ENCODE peak calls at places on chromosome 3, in five cellular contexts. L, V, P, K and T are unnamed samples.

GRCh38 chr3:51679777-51680176 is 8.7 kb downstream of the TEX264 start:
- DNase-seq in L (no peak), V (no peak), K (no peak), P (no peak), T (no peak)

GRCh38 chr3:89002166-89002565 is 105.3 kb upstream of the EPHA3 start:
- DNase-seq in V (no peak), P (no peak), L (no peak), K (no peak), T (no peak)

GRCh38 chr3:15042936-15043335 is 22.2 kb downstream of the MRPS25 start:
- DNase-seq in V (no peak), L (no peak), P (peak; percentile 59), K (no peak), T (no peak)

GRCh38 chr3:50627407-50628051 is 10.6 kb downstream of the MAPKAPK3 start:
- DNase-seq in K (peak; percentile 96), V (peak; percentile 74), L (no peak), P (peak; percentile 72), T (no peak)

GRCh38 chr3:48634661-48635221 is 520 bp downstream of the SLC26A6 start:
- DNase-seq in L (peak; percentile 65), P (peak; percentile 45), K (no peak), V (peak; percentile 67), T (no peak)

GRCh38 chr3:3798641-3799113 is 554 bp upstream of the LRRN1 start:
- DNase-seq in V (peak; percentile 83), L (peak; percentile 71), P (peak; percentile 26), K (no peak), T (no peak)

GRCh38 chr3:131388400-131388799 is 6.8 kb downstream of the NUDT16 start:
- DNase-seq in K (no peak), P (peak; percentile 13), V (no peak), L (no peak), T (no peak)

GRCh38 chr3:172305552-172305951 is 142.7 kb downstream of the GHSR start:
- DNase-seq in K (peak; percentile 87), L (no peak), P (peak; percentile 76), V (no peak), T (peak; percentile 78)

GRCh38 chr3:46369675-46370132 is 1.0 kb upstream of the CCR5 start:
- DNase-seq in L (no peak), V (no peak), P (no peak), K (no peak), T (no peak)

GRCh38 chr3:99902091-99902490 is 84.4 kb downstream of the CMSS1 start:
- DNase-seq in K (peak; percentile 86), L (no peak), P (peak; percentile 75), V (no peak), T (peak; percentile 33)

GRCh38 chr3:160648701-160649100 is 28.3 kb upstream of the ARL14 start:
- DNase-seq in P (no peak), V (no peak), K (no peak), L (no peak), T (no peak)

GRCh38 chr3:71102111-71103039 is 481.2 kb downstream of the FOXP1 start:
- DNase-seq in V (no peak), P (peak; percentile 94), K (no peak), L (no peak), T (no peak)

GRCh38 chr3:65953881-65954733 is 84.6 kb downstream of the MAGI1 start:
- DNase-seq in L (no peak), K (no peak), V (no peak), P (peak; percentile 38), T (no peak)

GRCh38 chr3:68855620-68856019 is 76.7 kb downstream of the TAFA4 start:
- DNase-seq in L (no peak), K (no peak), V (no peak), P (no peak), T (no peak)

GRCh38 chr3:59771760-59772159 is 721.9 kb upstream of the CFAP20DC start:
- DNase-seq in L (no peak), P (peak; percentile 95), V (no peak), K (peak; percentile 42), T (peak; percentile 77)

GRCh38 chr3:195185574-195185973 is 85.4 kb downstream of the XXYLT1 start:
- DNase-seq in V (no peak), K (peak; percentile 97), L (no peak), P (no peak), T (no peak)

GRCh38 chr3:52238761-52239701 is at the start of gene TWF2:
- DNase-seq in P (peak; percentile 50), L (peak; percentile 94), K (no peak), V (peak; percentile 93), T (no peak)

GRCh38 chr3:192750201-192750600 is 22.9 kb upstream of the FGF12 start:
- DNase-seq in K (no peak), P (no peak), V (no peak), L (no peak), T (no peak)

GRCh38 chr3:44321335-44321734 is 17.2 kb upstream of the TCAIM start:
- DNase-seq in L (no peak), V (no peak), K (peak; percentile 64), P (no peak), T (no peak)

GRCh38 chr3:44323341-44323955 is 15.1 kb upstream of the TCAIM start:
- DNase-seq in P (peak; percentile 29), V (peak; percentile 66), K (no peak), L (peak; percentile 57), T (no peak)

DNA sequence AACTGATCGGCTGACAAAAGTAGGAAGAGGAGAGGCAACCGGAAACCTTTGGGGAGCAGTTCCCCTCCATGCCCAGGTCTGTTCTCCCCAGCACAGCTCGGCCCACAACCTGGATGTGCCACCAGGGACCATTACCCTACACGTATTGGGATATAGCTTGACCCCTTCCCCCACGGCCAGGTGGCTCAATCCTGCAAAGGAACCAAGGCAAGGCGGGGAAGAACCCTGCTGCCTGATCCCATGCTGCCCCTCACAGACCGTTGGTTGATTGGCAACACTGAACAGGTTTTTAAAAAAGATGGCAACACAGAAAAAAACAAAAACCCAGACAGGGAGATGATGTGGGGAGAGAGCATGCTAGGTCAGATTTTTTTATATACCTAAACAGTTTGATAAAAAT is 19.6 kb upstream of the TCAIM start:
- DNase-seq in V (peak; percentile 35), K (no peak), P (no peak), L (no peak), T (no peak)
- TF ChIP-seq CTCF in V (peak; percentile 33), K (no peak), P (no peak), L (no peak), T (peak; percentile 32)

GRCh38 chr3:175651716-175652115 is 792.6 kb downstream of the NAALADL2 start:
- DNase-seq in V (no peak), L (no peak), K (no peak), P (no peak), T (no peak)
- H3K4me3 ChIP-seq in V (no peak overlapping the region), L (no peak overlapping the region), K (no peak overlapping the region), P (no peak overlapping the region), T (no peak overlapping the region)

GRCh38 chr3:78988324-78988723 is 779.5 kb downstream of the ROBO1 start:
- DNase-seq in V (no peak), K (no peak), L (no peak), P (no peak), T (peak; percentile 10)
- TF ChIP-seq CTCF in V (peak; percentile 51), K (peak; percentile 56), L (no peak), P (peak; percentile 31), T (peak; percentile 57)

GRCh38 chr3:151467069-151467468 is 6.2 kb upstream of the IGSF10 start:
- DNase-seq in P (no peak), V (no peak), L (no peak), K (no peak), T (no peak)
- H3K4me3 ChIP-seq in P (no peak overlapping the region), V (no peak overlapping the region), L (no peak overlapping the region), K (no peak overlapping the region), T (no peak overlapping the region)

GRCh38 chr3:138833908-138834358 is 795 bp downstream of the PIK3CB start:
- DNase-seq in K (peak; percentile 36), L (no peak), V (peak; percentile 13), P (no peak), T (no peak)

GRCh38 chr3:138829097-138829496 is 5.6 kb downstream of the PIK3CB start:
- DNase-seq in K (no peak), P (no peak), V (no peak), L (no peak), T (no peak)

GRCh38 chr3:138829886-138830510 is 4.7 kb downstream of the PIK3CB start:
- DNase-seq in L (no peak), V (no peak), P (no peak), K (no peak), T (no peak)

GRCh38 chr3:138835177-138835757 is 539 bp upstream of the PIK3CB start:
- DNase-seq in L (no peak), V (no peak), P (no peak), K (no peak), T (no peak)

DNA sequence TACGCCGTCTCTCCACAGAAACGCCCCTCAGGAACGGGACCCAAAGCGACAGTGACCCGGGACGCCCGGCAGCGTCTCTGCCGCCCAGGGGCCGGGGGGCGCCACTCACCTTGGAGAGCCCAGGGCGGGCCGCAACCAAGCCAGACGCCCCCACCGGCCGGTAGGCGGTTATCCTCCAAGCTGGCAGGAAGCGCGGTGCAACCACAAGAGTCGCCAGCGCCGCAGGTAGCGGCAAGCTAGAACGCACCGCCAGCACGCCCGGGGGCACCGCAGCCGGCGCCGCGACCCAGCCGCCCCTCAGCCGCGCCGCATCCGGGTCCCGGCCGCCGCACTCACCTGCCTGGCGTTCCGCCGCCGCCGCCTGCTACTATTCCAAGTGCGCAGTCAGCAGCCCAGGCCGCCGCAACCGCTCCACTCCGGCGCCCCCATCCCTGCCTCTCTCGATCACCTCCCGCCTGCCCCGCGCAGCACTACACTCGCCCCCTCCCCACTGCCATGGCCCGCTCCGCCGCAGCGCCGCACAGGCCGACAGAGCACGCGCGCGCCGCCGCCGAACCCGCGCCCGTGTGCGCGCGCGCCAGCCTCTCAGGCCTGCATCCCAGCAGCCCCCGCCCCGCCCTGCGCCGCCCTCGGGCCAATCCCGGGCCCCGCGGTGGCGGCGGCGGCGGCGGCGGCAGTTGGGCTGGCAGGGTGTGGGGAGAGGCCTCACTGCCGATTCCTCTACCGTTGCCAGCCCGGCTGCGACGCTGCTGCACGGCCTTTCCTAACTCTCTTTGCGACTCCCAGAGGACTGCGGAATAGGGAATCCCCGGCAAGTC is at the start of gene PIK3CB:
- DNase-seq in K (peak; percentile 63), P (peak; percentile 64), V (peak; percentile 97), L (peak; percentile 93), T (no peak)
- TF ChIP-seq CTCF in K (peak; percentile 34), P (no peak), V (peak; percentile 44), L (no peak), T (no peak)

GRCh38 chr3:72750405-72750922 is 97.8 kb downstream of the SHQ1 start:
- DNase-seq in L (no peak), V (peak; percentile 8), K (no peak), P (no peak), T (no peak)
- H3K4me3 ChIP-seq in L (no peak overlapping the region), V (no peak overlapping the region), K (no peak overlapping the region), P (no peak overlapping the region), T (no peak overlapping the region)

GRCh38 chr3:10303785-10304184 is 11.0 kb upstream of the GHRL start:
- DNase-seq in V (no peak), K (no peak), L (no peak), P (no peak), T (no peak)
- TF ChIP-seq CTCF in V (no peak), K (no peak), L (no peak), P (no peak), T (no peak)

GRCh38 chr3:167773584-167773983 is 38.1 kb downstream of the SERPINI1 start:
- DNase-seq in V (no peak), L (no peak), P (no peak), K (no peak), T (no peak)
- H3K4me3 ChIP-seq in V (no peak overlapping the region), L (no peak overlapping the region), P (no peak overlapping the region), K (no peak overlapping the region), T (no peak overlapping the region)